ENCODE peak calls at places on chromosomes 4 and X, in five cellular contexts. I is A673, B is breast epithelium, H is tibial artery, S is hepatocyte. O is an unnamed sample. For H3K4me1 and H3K27me3, the result is how much of the 10 kb centered on the place peaks cover.

GRCh38 chrX:10722804-10723364 is 102.5 kb upstream of the MID1 start:
- DNase-seq in I (peak), B (peak), H (peak), S (peak), O (no peak)

GRCh38 chr4:73187325-73187724 is 71.3 kb downstream of the ANKRD17 start:
- DNase-seq in I (peak), B (no peak), H (no peak), S (no peak), O (no peak)

GRCh38 chrX:102934624-102935023 is 2.4 kb upstream of the RAB40AL start:
- DNase-seq in I (peak), B (no peak), H (peak), S (peak), O (no peak)

GRCh38 chrX:53939127-53939526 is 105.1 kb downstream of the PHF8 start:
- DNase-seq in I (no peak), B (no peak), H (no peak), S (no peak), O (no peak)

GRCh38 chrX:137052641-137053235 is 18.9 kb upstream of the GPR101 start:
- DNase-seq in I (no peak), B (no peak), H (no peak), S (no peak), O (no peak)

GRCh38 chr4:100838286-100838685 is 320.5 kb upstream of the EMCN start:
- DNase-seq in I (peak), B (no peak), H (no peak), S (no peak), O (no peak)

GRCh38 chr4:168886361-168886760 is 123.7 kb downstream of the CBR4 start:
- DNase-seq in I (no peak), B (no peak), H (no peak), S (no peak), O (no peak)

GRCh38 chr4:54384563-54384962 is 155.5 kb downstream of the PDGFRA start:
- DNase-seq in I (peak), B (peak), H (peak), S (peak), O (no peak)

GRCh38 chr4:86942185-86942666 is 7.4 kb downstream of the AFF1 start:
- DNase-seq in I (no peak), B (no peak), H (no peak), S (peak), O (no peak)

GRCh38 chrX:133911816-133912495 is 73.4 kb downstream of the GPC3 start:
- DNase-seq in I (no peak), B (no peak), H (no peak), S (no peak), O (no peak)

GRCh38 chr4:123783936-123784335 is 387.3 kb downstream of the SPRY1 start:
- DNase-seq in I (no peak), B (no peak), H (no peak), S (no peak), O (no peak)

GRCh38 chr4:183532823-183533222 is 28.0 kb downstream of the ING2 start:
- DNase-seq in I (no peak), B (no peak), H (no peak), S (peak), O (no peak)

GRCh38 chr4:138976526-138976925 is 39.1 kb upstream of the NOCT start:
- DNase-seq in I (no peak), B (no peak), H (no peak), S (no peak), O (no peak)

GRCh38 chr4:111873801-111874200 is 271.5 kb upstream of the FAM241A start:
- DNase-seq in I (no peak), B (no peak), H (no peak), S (no peak), O (no peak)

GRCh38 chr4:181684310-181684709 is 558.9 kb upstream of the TENM3 start:
- DNase-seq in I (no peak), B (no peak), H (no peak), S (no peak), O (no peak)

GRCh38 chr4:156408749-156409148 is 455.1 kb upstream of the CTSO start:
- DNase-seq in I (peak), B (no peak), H (no peak), S (no peak), O (no peak)

GRCh38 chrX:119266364-119266995 is 30.4 kb downstream of the PGRMC1 start:
- DNase-seq in I (peak), B (no peak), H (no peak), S (peak), O (no peak)

GRCh38 chr4:17476811-17477210 is 35.1 kb downstream of the QDPR start:
- DNase-seq in I (no peak), B (no peak), H (no peak), S (no peak), O (no peak)

GRCh38 chr4:38075370-38076152 is 115.4 kb downstream of the PTTG2 start:
- DNase-seq in I (no peak), B (no peak), H (no peak), S (peak), O (no peak)

DNA sequence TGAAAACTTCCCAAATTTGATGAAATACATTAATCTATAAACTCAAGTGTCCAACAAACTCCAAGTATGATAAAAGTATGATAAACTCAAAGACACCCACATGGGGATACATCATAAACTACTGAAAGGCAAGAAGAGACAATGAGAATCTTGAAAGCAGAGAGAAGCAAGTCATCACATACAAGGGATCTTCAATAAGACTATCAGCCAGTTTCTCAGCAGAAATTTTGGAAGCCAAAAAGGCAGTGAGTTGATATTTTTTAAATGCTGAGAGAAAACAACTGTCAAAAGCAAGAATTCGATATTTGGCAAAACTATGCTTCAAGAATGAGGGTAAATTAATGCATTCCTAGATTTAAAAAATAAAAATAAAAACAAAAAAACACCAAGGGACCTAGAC is 16.5 kb downstream of the PDCL2 start:
- DNase-seq in I (no peak), B (no peak), H (no peak), S (no peak), O (no peak)
- H3K4me1 ChIP-seq in I (under half), B (under half), H (under half), S (under half), O (under half)

GRCh38 chrX:37776283-37776986 is 3.4 kb upstream of the CYBB start:
- DNase-seq in I (no peak), B (no peak), H (no peak), S (no peak), O (no peak)
- H3K27me3 ChIP-seq in I (under half), B (under half), H (under half), S (under half), O (under half)

DNA sequence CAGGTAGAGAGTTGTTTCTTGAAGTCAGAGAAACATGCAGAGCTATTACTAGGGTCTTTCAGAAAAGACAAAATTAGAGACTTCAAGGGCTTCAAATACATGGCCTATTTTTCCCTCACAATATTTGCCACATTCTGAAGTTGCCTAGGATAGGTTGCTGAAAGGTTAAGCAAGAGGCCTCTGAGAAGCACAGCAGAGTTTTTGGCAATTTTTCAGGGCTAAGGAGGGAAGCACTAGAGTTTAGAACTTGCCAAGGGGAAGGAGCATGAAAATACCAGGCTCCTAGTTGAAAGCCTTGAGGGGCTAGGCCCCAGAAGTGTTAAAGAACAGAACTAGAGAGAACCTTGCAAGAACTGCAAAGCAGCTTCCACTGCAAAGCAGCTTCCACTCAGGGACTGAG is 86.4 kb downstream of the ANAPC10 start:
- DNase-seq in I (peak), B (no peak), H (no peak), S (no peak), O (no peak)
- TF ChIP-seq CTCF in I (no peak), B (no peak), H (no peak), S (no peak), O (no peak)

DNA sequence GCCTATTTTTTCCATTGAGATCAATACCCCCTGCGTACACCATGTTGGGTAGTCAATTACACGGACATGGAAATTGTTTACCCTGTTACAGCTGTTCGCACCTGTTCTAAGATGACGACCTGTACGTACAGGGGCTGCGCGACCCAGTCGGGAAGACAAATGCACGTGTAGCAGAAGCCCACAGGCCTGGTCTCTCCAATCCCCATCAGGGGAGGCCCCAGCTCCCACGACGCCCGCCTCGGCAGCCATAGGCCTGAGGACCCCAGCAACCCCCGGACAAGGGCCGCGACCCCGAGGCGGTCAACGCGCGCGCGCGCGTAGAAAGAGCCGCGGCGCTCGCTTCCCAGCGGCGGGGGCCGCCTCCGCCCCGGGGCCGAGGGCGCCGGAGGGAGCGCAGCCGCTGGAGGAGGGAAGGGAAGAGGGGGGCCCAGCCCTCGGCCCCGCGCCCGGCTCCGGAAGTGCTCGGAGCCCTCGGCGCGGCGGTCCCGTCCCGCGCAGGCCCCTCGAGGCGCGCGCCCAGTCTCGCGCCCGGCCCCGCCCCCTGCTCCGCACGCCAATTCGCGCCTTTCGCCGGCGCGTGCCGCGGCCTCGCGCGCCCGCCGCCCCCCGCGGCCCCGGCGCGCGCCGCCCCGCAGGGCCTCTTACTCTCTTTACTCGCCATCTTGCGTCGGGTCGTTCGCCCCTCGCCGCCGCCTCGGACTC is 618 bp downstream of the RBBP7 start:
- DNase-seq in I (peak), B (no peak), H (peak), S (peak), O (no peak)
- H3K4me1 ChIP-seq in I (under half), B (under half), H (half or more), S (under half), O (under half)

DNA sequence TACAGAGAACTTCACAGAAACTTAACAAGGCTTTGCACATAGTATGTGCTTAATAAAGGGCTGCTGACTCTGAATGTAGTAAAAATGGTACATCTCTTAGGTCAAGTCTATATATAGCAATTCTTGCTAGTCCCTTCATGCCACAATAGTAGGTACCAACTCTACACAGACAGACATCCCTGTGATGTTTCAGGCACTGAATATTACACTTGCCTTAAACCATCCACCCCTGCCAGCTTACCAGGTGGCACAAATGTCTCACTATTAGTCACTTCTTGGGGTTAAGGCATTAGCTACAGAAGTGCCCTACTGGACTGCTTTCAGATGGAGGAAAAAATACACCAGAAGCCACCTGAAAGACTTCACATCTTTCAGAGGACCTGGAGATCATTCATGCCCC is 86.3 kb upstream of the CITED1 start:
- DNase-seq in I (no peak), B (no peak), H (no peak), S (no peak), O (no peak)
- H3K27me3 ChIP-seq in I (under half), B (under half), H (under half), S (under half), O (under half)

DNA sequence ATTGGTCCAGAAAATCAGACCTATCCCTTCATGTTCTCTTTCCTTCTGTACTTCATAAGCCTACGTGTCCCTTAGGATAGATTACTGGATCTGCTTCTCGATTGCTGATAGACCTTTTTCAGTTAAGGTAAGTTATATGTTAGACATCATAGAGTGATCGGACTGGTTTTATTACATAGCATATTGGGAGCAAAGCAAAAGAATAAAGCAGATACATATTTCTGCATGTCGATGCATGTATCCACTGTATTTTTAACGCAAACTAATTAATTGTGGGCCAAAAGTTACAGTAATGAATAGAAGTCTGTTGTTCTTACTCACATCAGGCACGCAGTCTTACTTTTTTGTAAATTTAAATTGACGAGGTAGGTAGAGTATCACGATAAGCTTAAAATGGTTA is 106.4 kb downstream of the SLIT2 start:
- DNase-seq in I (no peak), B (no peak), H (no peak), S (no peak), O (no peak)
- TF ChIP-seq CTCF in I (no peak), B (no peak), H (no peak), S (no peak), O (no peak)

GRCh38 chr4:1799364-1799996 is 6.4 kb downstream of the FGFR3 start:
- DNase-seq in I (no peak), B (no peak), H (no peak), S (peak), O (no peak)

GRCh38 chr4:1801286-1801958 is 8.3 kb downstream of the FGFR3 start:
- DNase-seq in I (no peak), B (no peak), H (no peak), S (no peak), O (no peak)

GRCh38 chr4:1802151-1802715 is 9.1 kb downstream of the FGFR3 start:
- DNase-seq in I (peak), B (no peak), H (no peak), S (no peak), O (no peak)

GRCh38 chr4:1799997-1800375 is 6.9 kb downstream of the FGFR3 start:
- DNase-seq in I (no peak), B (no peak), H (no peak), S (no peak), O (no peak)

DNA sequence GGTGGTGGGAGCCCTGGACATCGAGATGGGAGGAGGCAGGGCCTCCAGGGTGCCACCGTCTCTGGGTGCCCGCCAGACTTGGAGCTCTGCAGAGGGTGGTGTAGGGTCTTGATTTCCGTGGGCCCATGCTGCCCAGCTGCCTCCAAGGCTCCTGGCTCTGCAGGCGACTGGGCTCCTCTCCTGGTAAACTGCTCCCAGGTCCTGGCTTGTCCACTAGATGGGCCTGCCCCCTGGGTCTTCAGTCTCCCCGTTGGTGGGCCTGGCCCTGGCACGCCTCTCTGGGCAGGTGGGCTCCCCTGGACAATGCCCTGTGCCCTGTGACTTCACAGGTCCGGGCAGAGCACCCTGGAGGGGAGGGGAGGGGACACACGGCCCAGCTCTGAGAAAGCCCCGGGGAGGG is 7.7 kb downstream of the FGFR3 start:
- DNase-seq in I (no peak), B (no peak), H (no peak), S (no peak), O (no peak)
- H3K4me1 ChIP-seq in I (under half), B (under half), H (under half), S (under half), O (under half)

GRCh38 chrX:40172169-40172979 is 74.6 kb upstream of the BCOR start:
- DNase-seq in I (peak), B (no peak), H (peak), S (peak), O (no peak)
- H3K27me3 ChIP-seq in I (under half), B (half or more), H (under half), S (under half), O (under half)

GRCh38 chr4:64174247-64174882 is 234.9 kb downstream of the TECRL start:
- DNase-seq in I (no peak), B (no peak), H (no peak), S (no peak), O (no peak)
- TF ChIP-seq CTCF in I (no peak), B (no peak), H (no peak), S (no peak), O (no peak)

O was measured in thoracic aorta.